ENCODE peak calls at places on chromosomes 11 and 22, in five cellular contexts. T, U, A, Q and I are unnamed samples. For H3K9me3, H3K27me3 and H3K4me1, the result is how much of the 10 kb centered on the place peaks cover.

GRCh38 chr11:111285205-111286079 is 12.9 kb upstream of the POU2AF3 start:
- DNase-seq in U (no peak), Q (no peak), A (no peak), T (no peak), I (no peak)

GRCh38 chr22:30824711-30825110 is 130.0 kb downstream of the OSBP2 start:
- DNase-seq in U (no peak), A (no peak), T (no peak), Q (no peak), I (no peak)

GRCh38 chr11:132234878-132235277 is 864.5 kb downstream of the NTM start:
- DNase-seq in A (peak), T (no peak), Q (no peak), U (peak), I (no peak)

GRCh38 chr11:74009675-74010305 is 905 bp upstream of the UCP3 start:
- DNase-seq in U (no peak), T (no peak), Q (no peak), A (no peak), I (no peak)

GRCh38 chr22:19663286-19663815 is 51.0 kb upstream of the SEPTIN5 start:
- DNase-seq in Q (peak), A (peak), T (no peak), U (peak), I (no peak)

GRCh38 chr11:61888043-61888442 is 3.3 kb downstream of the FADS3 start:
- DNase-seq in T (no peak), U (peak), A (peak), Q (peak), I (no peak)

GRCh38 chr11:35588627-35589026 is 29.6 kb upstream of the FJX1 start:
- DNase-seq in Q (no peak), T (no peak), A (peak), U (peak), I (no peak)

GRCh38 chr22:46674367-46674781 is 54.2 kb downstream of the GRAMD4 start:
- DNase-seq in T (no peak), A (no peak), U (no peak), Q (peak), I (no peak)

GRCh38 chr11:34929794-34930763 is 13.7 kb downstream of the PDHX start:
- DNase-seq in Q (no peak), U (no peak), A (no peak), T (no peak), I (no peak)

GRCh38 chr11:64449381-64450167 is 90.6 kb downstream of the RPS6KA4 start:
- DNase-seq in A (peak), U (peak), Q (peak), T (peak), I (peak)

GRCh38 chr22:18091916-18092526 is 14.2 kb downstream of the PEX26 start:
- DNase-seq in T (no peak), Q (peak), U (peak), A (peak), I (no peak)

GRCh38 chr11:30128269-30128932 is 102.4 kb upstream of the FSHB start:
- DNase-seq in Q (no peak), U (peak), A (peak), T (peak), I (peak)

GRCh38 chr22:25069758-25070461 is 117.4 kb downstream of the KIAA1671 start:
- DNase-seq in Q (no peak), A (peak), T (no peak), U (no peak), I (no peak)

GRCh38 chr22:40723396-40723933 is 44.2 kb downstream of the MCHR1 start:
- DNase-seq in U (no peak), Q (no peak), A (no peak), T (no peak), I (no peak)

GRCh38 chr22:19824197-19825015 is 30.3 kb downstream of the GNB1L start:
- DNase-seq in T (no peak), A (no peak), U (no peak), Q (no peak), I (no peak)

GRCh38 chr22:50253046-50253580 is 2.0 kb upstream of the HDAC10 start:
- DNase-seq in U (no peak), T (no peak), Q (no peak), A (no peak), I (no peak)
- H3K9me3 ChIP-seq in U (under half), T (under half), Q (under half), A (under half), I (under half)

DNA sequence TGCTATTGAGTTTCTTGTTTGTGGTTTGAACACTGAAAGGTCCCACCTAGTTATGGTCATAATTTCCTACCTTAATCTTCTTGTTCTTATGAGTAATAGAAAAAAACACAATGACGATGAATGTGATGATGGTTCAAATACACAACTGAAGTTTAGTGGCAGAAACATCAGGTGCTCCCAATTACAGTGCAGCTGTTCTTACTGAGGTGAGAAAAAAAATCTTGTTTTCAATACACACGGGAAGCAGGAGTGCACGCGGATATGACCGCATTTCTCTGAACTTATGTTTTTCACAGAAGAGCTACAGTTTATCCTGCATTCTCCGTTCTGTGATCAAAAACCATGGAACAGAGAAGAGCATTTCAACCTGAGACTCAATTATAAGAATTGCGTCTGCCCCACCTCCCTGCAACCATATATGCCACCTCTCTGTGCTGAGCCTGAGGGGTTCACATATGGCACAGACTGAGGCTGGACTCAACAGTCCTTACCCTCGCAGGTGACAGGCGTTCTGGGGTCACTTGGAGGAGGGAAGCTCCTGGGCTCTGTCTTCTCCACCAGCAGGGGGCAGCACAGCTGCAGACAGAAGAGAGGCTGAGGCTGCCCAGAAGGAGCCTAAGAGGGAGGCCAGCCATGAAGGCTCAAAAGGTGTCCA is 99.7 kb upstream of the IGLL5 start:
- DNase-seq in U (peak), T (peak), A (peak), Q (peak), I (peak)
- H3K27me3 ChIP-seq in U (under half), T (half or more), A (under half), Q (half or more), I (under half)

GRCh38 chr22:26666035-26666338 is 8.6 kb downstream of the MIAT start:
- DNase-seq in A (no peak), U (peak), T (no peak), Q (no peak), I (no peak)

GRCh38 chr22:26660961-26661578 is 3.7 kb downstream of the MIAT start:
- DNase-seq in A (no peak), T (peak), U (no peak), Q (no peak), I (peak)

GRCh38 chr22:26658671-26659478 is 1.5 kb downstream of the MIAT start:
- DNase-seq in T (peak), A (peak), U (peak), Q (no peak), I (peak)

GRCh38 chr22:26663374-26663923 is 6.1 kb downstream of the MIAT start:
- DNase-seq in A (no peak), Q (no peak), T (no peak), U (no peak), I (no peak)

GRCh38 chr22:26662160-26662559 is 4.8 kb downstream of the MIAT start:
- DNase-seq in Q (no peak), A (no peak), T (no peak), U (no peak), I (no peak)
- H3K4me1 ChIP-seq in Q (under half), A (under half), T (under half), U (under half), I (under half)

GRCh38 chr11:130738618-130739017 is 177.7 kb downstream of the SNX19 start:
- DNase-seq in T (no peak), Q (no peak), A (peak), U (peak), I (no peak)

GRCh38 chr11:130744804-130745203 is 171.5 kb downstream of the SNX19 start:
- DNase-seq in A (no peak), U (no peak), T (no peak), Q (no peak), I (no peak)

GRCh38 chr11:130737041-130737830 is 179.0 kb downstream of the SNX19 start:
- DNase-seq in A (no peak), T (no peak), U (no peak), Q (no peak), I (no peak)

GRCh38 chr11:130737866-130738431 is 178.3 kb downstream of the SNX19 start:
- DNase-seq in T (no peak), Q (peak), U (peak), A (peak), I (no peak)

DNA sequence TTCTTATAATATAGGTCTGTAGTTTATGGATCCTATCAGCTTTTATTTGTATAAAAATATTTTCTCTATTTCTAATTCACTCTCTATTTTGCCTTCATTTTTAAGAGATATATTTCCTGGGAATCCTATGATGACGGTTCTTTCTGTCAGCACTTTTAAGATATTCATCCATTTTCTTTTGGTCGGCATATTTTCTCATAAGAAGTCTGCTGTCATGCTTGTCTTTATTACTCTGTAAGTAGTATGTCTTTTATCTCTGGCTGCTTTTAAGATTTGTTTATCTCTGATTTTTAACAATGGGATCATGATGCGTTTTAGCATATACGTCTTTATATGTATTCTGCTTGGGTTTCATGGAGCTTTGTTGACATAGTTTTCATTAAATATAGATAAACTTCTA is 175.5 kb downstream of the SNX19 start:
- DNase-seq in Q (no peak), U (peak), A (no peak), T (no peak), I (no peak)
- H3K9me3 ChIP-seq in Q (under half), U (under half), A (under half), T (under half), I (under half)

GRCh38 chr11:45484326-45484725 is 181.1 kb downstream of the CHST1 start:
- DNase-seq in U (no peak), T (no peak), A (no peak), Q (no peak), I (no peak)
- H3K27me3 ChIP-seq in U (under half), T (under half), A (under half), Q (half or more), I (under half)

GRCh38 chr11:65576867-65577755 is 1.3 kb downstream of the EHBP1L1 start:
- DNase-seq in T (no peak), U (peak), A (peak), Q (peak), I (no peak)
- H3K4me1 ChIP-seq in T (under half), U (under half), A (under half), Q (half or more), I (under half)

DNA sequence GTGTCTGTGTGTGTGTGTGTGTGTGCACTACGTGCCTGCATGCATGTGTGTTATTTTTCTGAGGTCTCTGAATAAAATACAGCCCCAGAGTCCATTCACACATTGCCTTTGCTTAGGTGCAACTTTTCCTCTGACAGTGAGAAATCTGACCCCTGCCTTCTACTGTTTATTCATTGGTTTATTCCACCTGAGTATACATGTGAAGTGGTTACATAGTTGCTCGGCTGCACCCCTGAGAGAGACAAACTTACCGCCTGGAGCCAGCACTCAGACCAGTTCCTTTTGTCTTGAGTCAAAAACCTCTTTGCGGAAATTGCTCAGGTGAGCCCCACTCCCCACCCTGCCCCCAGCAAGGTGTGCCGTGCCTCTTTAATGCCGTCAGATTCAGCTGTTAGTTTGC is 363.6 kb downstream of the BRD1 start:
- DNase-seq in U (no peak), A (no peak), Q (no peak), T (no peak), I (no peak)
- H3K9me3 ChIP-seq in U (half or more), A (under half), Q (under half), T (under half), I (under half)

GRCh38 chr22:29723766-29724165 is 4.0 kb downstream of the CABP7 start:
- DNase-seq in U (no peak), T (no peak), Q (no peak), A (no peak), I (no peak)

GRCh38 chr22:29722151-29722550 is 2.3 kb downstream of the CABP7 start:
- DNase-seq in A (no peak), U (no peak), Q (no peak), T (no peak), I (no peak)

GRCh38 chr22:29720824-29721323 is 1.1 kb downstream of the CABP7 start:
- DNase-seq in T (peak), Q (no peak), A (no peak), U (no peak), I (no peak)

GRCh38 chr22:29724843-29725242 is 5.0 kb downstream of the CABP7 start:
- DNase-seq in Q (no peak), T (no peak), U (no peak), A (no peak), I (no peak)

GRCh38 chr22:29722587-29722986 is 2.8 kb downstream of the CABP7 start:
- DNase-seq in A (no peak), T (no peak), U (no peak), Q (no peak), I (no peak)
- H3K27me3 ChIP-seq in A (half or more), T (half or more), U (half or more), Q (half or more), I (under half)

GRCh38 chr22:50298266-50298637 is 9.2 kb downstream of the PLXNB2 start:
- DNase-seq in T (no peak), U (no peak), A (no peak), Q (no peak), I (no peak)
- H3K4me1 ChIP-seq in T (under half), U (half or more), A (under half), Q (half or more), I (under half)